ENCODE peak calls at places on chromosomes 2 and 18, in eight cellular contexts. X is mammary epithelial cell; Q is heart left ventricle; D is pulmonary artery endothelial cell; E is stimulated activated naive CD4-positive, alpha-beta T cell; N is EH; I is HS-5; B is naive B cell. Y is an unnamed sample.

GRCh38 chr2:240250985-240251847 is 110.8 kb upstream of the OTOS start:
- DNase-seq in X (peak), Q (peak), D (peak), E (no peak), N (peak), I (peak), B (no peak), Y (no peak)

GRCh38 chr2:161136696-161137324 is 23.4 kb upstream of the TANK start:
- DNase-seq in X (peak), Q (no peak), D (peak), E (peak), N (peak), I (no peak), B (peak), Y (peak)

GRCh38 chr2:26864646-26865045 is 16.7 kb downstream of the DPYSL5 start:
- DNase-seq in X (no peak), Q (no peak), D (no peak), E (no peak), N (no peak), I (no peak), B (no peak), Y (no peak)

GRCh38 chr2:128317186-128317897 is 1.3 kb downstream of the HS6ST1 start:
- DNase-seq in X (peak), Q (peak), D (no peak), E (peak), N (peak), I (no peak), B (peak), Y (no peak)

GRCh38 chr2:133884739-133885381 is 316.6 kb upstream of the NCKAP5 start:
- DNase-seq in X (peak), Q (no peak), D (no peak), E (no peak), N (peak), I (no peak), B (peak), Y (peak)

GRCh38 chr2:133200684-133201421 is 367.4 kb downstream of the NCKAP5 start:
- DNase-seq in X (peak), Q (no peak), D (peak), E (no peak), N (peak), I (peak), B (no peak), Y (no peak)

GRCh38 chr2:113906647-113907046 is 16.8 kb downstream of the ACTR3 start:
- DNase-seq in X (no peak), Q (no peak), D (no peak), E (no peak), N (no peak), I (no peak), B (no peak), Y (no peak)

GRCh38 chr2:80499095-80499494 is 194.5 kb upstream of the LRRTM1 start:
- DNase-seq in X (peak), Q (no peak), D (no peak), E (no peak), N (peak), I (no peak), B (no peak), Y (peak)

GRCh38 chr2:45707034-45707433 is 55.6 kb downstream of the PRKCE start:
- DNase-seq in X (no peak), Q (no peak), D (no peak), E (no peak), N (no peak), I (no peak), B (no peak), Y (no peak)

GRCh38 chr18:57959278-57959677 is 84.7 kb upstream of the NEDD4L start:
- DNase-seq in X (peak), Q (no peak), D (peak), E (no peak), N (peak), I (no peak), B (peak), Y (peak)

GRCh38 chr2:219836647-219837177 is 209.3 kb downstream of the SLC4A3 start:
- DNase-seq in X (peak), Q (no peak), D (no peak), E (no peak), N (peak), I (peak), B (no peak), Y (no peak)

GRCh38 chr2:195486987-195487644 is 169.9 kb upstream of the SLC39A10 start:
- DNase-seq in X (peak), Q (no peak), D (no peak), E (no peak), N (peak), I (peak), B (no peak), Y (peak)

GRCh38 chr18:53698907-53699306 is 525.6 kb downstream of the MBD2 start:
- DNase-seq in X (peak), Q (no peak), D (no peak), E (no peak), N (peak), I (no peak), B (no peak), Y (no peak)

GRCh38 chr2:101546376-101547058 is 71.6 kb upstream of the RFX8 start:
- DNase-seq in X (peak), Q (no peak), D (peak), E (no peak), N (peak), I (peak), B (no peak), Y (peak)

GRCh38 chr2:237818066-237818473 is 19.5 kb downstream of the RBM44 start:
- DNase-seq in X (peak), Q (no peak), D (no peak), E (no peak), N (peak), I (peak), B (no peak), Y (no peak)

GRCh38 chr2:239337122-239337876 is 63.5 kb downstream of the HDAC4 start:
- DNase-seq in X (no peak), Q (no peak), D (no peak), E (no peak), N (no peak), I (no peak), B (no peak), Y (no peak)

GRCh38 chr2:43034921-43035320 is 191.5 kb downstream of the ZFP36L2 start:
- DNase-seq in X (no peak), Q (no peak), D (no peak), E (no peak), N (no peak), I (no peak), B (no peak), Y (no peak)

GRCh38 chr2:72141032-72141645 is 6.5 kb downstream of the CYP26B1 start:
- DNase-seq in X (no peak), Q (peak), D (no peak), E (no peak), N (no peak), I (no peak), B (no peak), Y (no peak)

GRCh38 chr2:127641133-127641532 is 4.8 kb upstream of the GPR17 start:
- DNase-seq in X (no peak), Q (no peak), D (no peak), E (no peak), N (no peak), I (no peak), B (no peak), Y (no peak)

GRCh38 chr2:120669121-120669952 is 66.3 kb upstream of the GLI2 start:
- DNase-seq in X (no peak), Q (no peak), D (no peak), E (no peak), N (no peak), I (no peak), B (no peak), Y (no peak)

GRCh38 chr2:237194081-237194480 is 108.4 kb downstream of the COPS8 start:
- DNase-seq in X (no peak), Q (no peak), D (no peak), E (no peak), N (no peak), I (no peak), B (no peak), Y (no peak)

GRCh38 chr2:118969025-118969733 is 27.2 kb downstream of the MARCO start:
- DNase-seq in X (no peak), Q (no peak), D (no peak), E (no peak), N (no peak), I (no peak), B (no peak), Y (no peak)

GRCh38 chr2:226643550-226644275 is 155.9 kb downstream of the IRS1 start:
- DNase-seq in X (no peak), Q (no peak), D (no peak), E (no peak), N (no peak), I (no peak), B (no peak), Y (no peak)

GRCh38 chr2:76120176-76120575 is 409.5 kb upstream of the GCFC2 start:
- DNase-seq in X (no peak), Q (no peak), D (no peak), E (no peak), N (no peak), I (no peak), B (no peak), Y (no peak)

GRCh38 chr18:45845410-45845809 is 19.9 kb downstream of the SIGLEC15 start:
- DNase-seq in X (no peak), Q (no peak), D (no peak), E (no peak), N (no peak), I (no peak), B (no peak), Y (no peak)